ENCODE peak calls at places on chromosomes 6 and 20, in six cellular contexts. One of them, this sample, is unnamed.

GRCh38 chr6:1796706-1797529 is 187.2 kb downstream of the FOXC1 start:
- DNase-seq in BJ: no peak
- DNase-seq in hepatic stellate cell: no peak
- DNase-seq in nucleus accumbens: no peak
- DNase-seq in stimulated activated CD4-positive, alpha-beta T cell treated with anti-CD3 and anti-CD28 coated beads, Interleukin-4, amount 100 ng/mL, for 48 hours: no peak
- DNase-seq in activated T-cell treated with anti-CD3 and anti-CD28 coated beads, Interleukin-2, amount 50 U/mL, for 72 hours: no peak
- DNase-seq in this sample: no peak

GRCh38 chr6:8113260-8113659 is 10.9 kb upstream of the EEF1E1 start:
- DNase-seq in nucleus accumbens: no peak
- DNase-seq in hepatic stellate cell: no peak
- DNase-seq in activated T-cell treated with anti-CD3 and anti-CD28 coated beads, Interleukin-2, amount 50 U/mL, for 72 hours: no peak
- DNase-seq in BJ: no peak
- DNase-seq in stimulated activated CD4-positive, alpha-beta T cell treated with anti-CD3 and anti-CD28 coated beads, Interleukin-4, amount 100 ng/mL, for 48 hours: no peak
- DNase-seq in this sample: no peak

GRCh38 chr6:166490671-166491500 is 95.6 kb downstream of the RAMACL start:
- DNase-seq in BJ: no peak
- DNase-seq in hepatic stellate cell: peak; percentile 31
- DNase-seq in stimulated activated CD4-positive, alpha-beta T cell treated with anti-CD3 and anti-CD28 coated beads, Interleukin-4, amount 100 ng/mL, for 48 hours: no peak
- DNase-seq in nucleus accumbens: no peak
- DNase-seq in activated T-cell treated with anti-CD3 and anti-CD28 coated beads, Interleukin-2, amount 50 U/mL, for 72 hours: no peak
- DNase-seq in this sample: no peak

GRCh38 chr6:21611485-21611884 is 17.9 kb downstream of the SOX4 start:
- DNase-seq in nucleus accumbens: no peak
- DNase-seq in activated T-cell treated with anti-CD3 and anti-CD28 coated beads, Interleukin-2, amount 50 U/mL, for 72 hours: no peak
- DNase-seq in BJ: no peak
- DNase-seq in stimulated activated CD4-positive, alpha-beta T cell treated with anti-CD3 and anti-CD28 coated beads, Interleukin-4, amount 100 ng/mL, for 48 hours: no peak
- DNase-seq in hepatic stellate cell: no peak
- DNase-seq in this sample: no peak

GRCh38 chr6:168042426-168043192 is 36.4 kb downstream of the FRMD1 start:
- DNase-seq in stimulated activated CD4-positive, alpha-beta T cell treated with anti-CD3 and anti-CD28 coated beads, Interleukin-4, amount 100 ng/mL, for 48 hours: no peak
- DNase-seq in BJ: no peak
- DNase-seq in hepatic stellate cell: no peak
- DNase-seq in activated T-cell treated with anti-CD3 and anti-CD28 coated beads, Interleukin-2, amount 50 U/mL, for 72 hours: no peak
- DNase-seq in nucleus accumbens: no peak
- DNase-seq in this sample: no peak

GRCh38 chr20:4585104-4585753 is 136.5 kb upstream of the PRND start:
- DNase-seq in BJ: no peak
- DNase-seq in stimulated activated CD4-positive, alpha-beta T cell treated with anti-CD3 and anti-CD28 coated beads, Interleukin-4, amount 100 ng/mL, for 48 hours: no peak
- DNase-seq in hepatic stellate cell: no peak
- DNase-seq in nucleus accumbens: no peak
- DNase-seq in activated T-cell treated with anti-CD3 and anti-CD28 coated beads, Interleukin-2, amount 50 U/mL, for 72 hours: peak; percentile 60
- DNase-seq in this sample: no peak

GRCh38 chr20:40953856-40954255 is 74.8 kb upstream of the TOP1 start:
- DNase-seq in activated T-cell treated with anti-CD3 and anti-CD28 coated beads, Interleukin-2, amount 50 U/mL, for 72 hours: no peak
- DNase-seq in hepatic stellate cell: no peak
- DNase-seq in BJ: peak; percentile 9
- DNase-seq in stimulated activated CD4-positive, alpha-beta T cell treated with anti-CD3 and anti-CD28 coated beads, Interleukin-4, amount 100 ng/mL, for 48 hours: no peak
- DNase-seq in nucleus accumbens: no peak
- DNase-seq in this sample: no peak

GRCh38 chr6:136962661-136963060 is 40.6 kb downstream of the SLC35D3 start:
- DNase-seq in BJ: no peak
- DNase-seq in hepatic stellate cell: no peak
- DNase-seq in stimulated activated CD4-positive, alpha-beta T cell treated with anti-CD3 and anti-CD28 coated beads, Interleukin-4, amount 100 ng/mL, for 48 hours: no peak
- DNase-seq in nucleus accumbens: no peak
- DNase-seq in activated T-cell treated with anti-CD3 and anti-CD28 coated beads, Interleukin-2, amount 50 U/mL, for 72 hours: no peak
- DNase-seq in this sample: no peak

GRCh38 chr20:19403549-19403948 is 191.1 kb downstream of the SLC24A3 start:
- DNase-seq in BJ: no peak
- DNase-seq in hepatic stellate cell: no peak
- DNase-seq in nucleus accumbens: no peak
- DNase-seq in stimulated activated CD4-positive, alpha-beta T cell treated with anti-CD3 and anti-CD28 coated beads, Interleukin-4, amount 100 ng/mL, for 48 hours: no peak
- DNase-seq in activated T-cell treated with anti-CD3 and anti-CD28 coated beads, Interleukin-2, amount 50 U/mL, for 72 hours: no peak
- DNase-seq in this sample: no peak

GRCh38 chr6:47414517-47415167 is 62.9 kb upstream of the CD2AP start:
- DNase-seq in BJ: peak; percentile 9
- DNase-seq in nucleus accumbens: no peak
- DNase-seq in hepatic stellate cell: peak; percentile 10
- DNase-seq in stimulated activated CD4-positive, alpha-beta T cell treated with anti-CD3 and anti-CD28 coated beads, Interleukin-4, amount 100 ng/mL, for 48 hours: no peak
- DNase-seq in activated T-cell treated with anti-CD3 and anti-CD28 coated beads, Interleukin-2, amount 50 U/mL, for 72 hours: peak; percentile 6
- DNase-seq in this sample: no peak

GRCh38 chr6:39465539-39465938 is 143.0 kb upstream of the KCNK16 start:
- DNase-seq in BJ: no peak
- DNase-seq in nucleus accumbens: no peak
- DNase-seq in activated T-cell treated with anti-CD3 and anti-CD28 coated beads, Interleukin-2, amount 50 U/mL, for 72 hours: no peak
- DNase-seq in hepatic stellate cell: no peak
- DNase-seq in stimulated activated CD4-positive, alpha-beta T cell treated with anti-CD3 and anti-CD28 coated beads, Interleukin-4, amount 100 ng/mL, for 48 hours: no peak
- DNase-seq in this sample: no peak

GRCh38 chr20:23144856-23145255 is 58.7 kb upstream of the CD93 start:
- DNase-seq in BJ: no peak
- DNase-seq in hepatic stellate cell: no peak
- DNase-seq in stimulated activated CD4-positive, alpha-beta T cell treated with anti-CD3 and anti-CD28 coated beads, Interleukin-4, amount 100 ng/mL, for 48 hours: no peak
- DNase-seq in nucleus accumbens: no peak
- DNase-seq in activated T-cell treated with anti-CD3 and anti-CD28 coated beads, Interleukin-2, amount 50 U/mL, for 72 hours: no peak
- DNase-seq in this sample: peak; percentile 54

GRCh38 chr20:46327557-46327956 is 19.3 kb upstream of the CDH22 start:
- DNase-seq in stimulated activated CD4-positive, alpha-beta T cell treated with anti-CD3 and anti-CD28 coated beads, Interleukin-4, amount 100 ng/mL, for 48 hours: no peak
- DNase-seq in nucleus accumbens: no peak
- DNase-seq in hepatic stellate cell: no peak
- DNase-seq in activated T-cell treated with anti-CD3 and anti-CD28 coated beads, Interleukin-2, amount 50 U/mL, for 72 hours: no peak
- DNase-seq in BJ: no peak
- DNase-seq in this sample: no peak

GRCh38 chr20:31713312-31714049 is 9.2 kb downstream of the BCL2L1 start:
- DNase-seq in activated T-cell treated with anti-CD3 and anti-CD28 coated beads, Interleukin-2, amount 50 U/mL, for 72 hours: no peak
- DNase-seq in nucleus accumbens: no peak
- DNase-seq in BJ: peak; percentile 70
- DNase-seq in hepatic stellate cell: peak; percentile 89
- DNase-seq in stimulated activated CD4-positive, alpha-beta T cell treated with anti-CD3 and anti-CD28 coated beads, Interleukin-4, amount 100 ng/mL, for 48 hours: no peak
- DNase-seq in this sample: no peak

GRCh38 chr6:70166088-70166958 is 136.6 kb downstream of the COL9A1 start:
- DNase-seq in stimulated activated CD4-positive, alpha-beta T cell treated with anti-CD3 and anti-CD28 coated beads, Interleukin-4, amount 100 ng/mL, for 48 hours: peak; percentile 11
- DNase-seq in nucleus accumbens: peak; percentile 65
- DNase-seq in BJ: no peak
- DNase-seq in activated T-cell treated with anti-CD3 and anti-CD28 coated beads, Interleukin-2, amount 50 U/mL, for 72 hours: peak; percentile 29
- DNase-seq in hepatic stellate cell: peak; percentile 31
- DNase-seq in this sample: no peak

GRCh38 chr6:137112067-137112355 is 61.4 kb downstream of the IL22RA2 start:
- DNase-seq in nucleus accumbens: no peak
- DNase-seq in activated T-cell treated with anti-CD3 and anti-CD28 coated beads, Interleukin-2, amount 50 U/mL, for 72 hours: no peak
- DNase-seq in hepatic stellate cell: no peak
- DNase-seq in BJ: no peak
- DNase-seq in stimulated activated CD4-positive, alpha-beta T cell treated with anti-CD3 and anti-CD28 coated beads, Interleukin-4, amount 100 ng/mL, for 48 hours: no peak
- DNase-seq in this sample: no peak

GRCh38 chr6:45929421-45930361 is 86.0 kb downstream of the CLIC5 start:
- DNase-seq in hepatic stellate cell: no peak
- DNase-seq in nucleus accumbens: no peak
- DNase-seq in stimulated activated CD4-positive, alpha-beta T cell treated with anti-CD3 and anti-CD28 coated beads, Interleukin-4, amount 100 ng/mL, for 48 hours: no peak
- DNase-seq in activated T-cell treated with anti-CD3 and anti-CD28 coated beads, Interleukin-2, amount 50 U/mL, for 72 hours: no peak
- DNase-seq in BJ: no peak
- DNase-seq in this sample: no peak

GRCh38 chr6:132730560-132730959 is 16.7 kb upstream of the VNN1 start:
- DNase-seq in BJ: peak; percentile 37
- DNase-seq in stimulated activated CD4-positive, alpha-beta T cell treated with anti-CD3 and anti-CD28 coated beads, Interleukin-4, amount 100 ng/mL, for 48 hours: no peak
- DNase-seq in hepatic stellate cell: peak; percentile 13
- DNase-seq in nucleus accumbens: no peak
- DNase-seq in activated T-cell treated with anti-CD3 and anti-CD28 coated beads, Interleukin-2, amount 50 U/mL, for 72 hours: no peak
- DNase-seq in this sample: no peak

GRCh38 chr6:157823523-157824370 is 701 bp downstream of the SNX9 start:
- DNase-seq in stimulated activated CD4-positive, alpha-beta T cell treated with anti-CD3 and anti-CD28 coated beads, Interleukin-4, amount 100 ng/mL, for 48 hours: peak; percentile 75
- DNase-seq in BJ: no peak
- DNase-seq in hepatic stellate cell: no peak
- DNase-seq in activated T-cell treated with anti-CD3 and anti-CD28 coated beads, Interleukin-2, amount 50 U/mL, for 72 hours: peak; percentile 90
- DNase-seq in nucleus accumbens: peak; percentile 62
- DNase-seq in this sample: peak; percentile 43

GRCh38 chr6:144350176-144350575 is 65.0 kb downstream of the UTRN start:
- DNase-seq in hepatic stellate cell: no peak
- DNase-seq in stimulated activated CD4-positive, alpha-beta T cell treated with anti-CD3 and anti-CD28 coated beads, Interleukin-4, amount 100 ng/mL, for 48 hours: no peak
- DNase-seq in activated T-cell treated with anti-CD3 and anti-CD28 coated beads, Interleukin-2, amount 50 U/mL, for 72 hours: no peak
- DNase-seq in nucleus accumbens: no peak
- DNase-seq in BJ: no peak
- DNase-seq in this sample: no peak

GRCh38 chr20:36541227-36542018 is at the start of gene MYL9:
- DNase-seq in hepatic stellate cell: peak; percentile 91
- DNase-seq in BJ: peak; percentile 13
- DNase-seq in activated T-cell treated with anti-CD3 and anti-CD28 coated beads, Interleukin-2, amount 50 U/mL, for 72 hours: peak; percentile 20
- DNase-seq in nucleus accumbens: peak; percentile 22
- DNase-seq in stimulated activated CD4-positive, alpha-beta T cell treated with anti-CD3 and anti-CD28 coated beads, Interleukin-4, amount 100 ng/mL, for 48 hours: no peak
- DNase-seq in this sample: peak; percentile 4

GRCh38 chr6:33651947-33652346 is 30.8 kb downstream of the ITPR3 start:
- DNase-seq in hepatic stellate cell: no peak
- DNase-seq in activated T-cell treated with anti-CD3 and anti-CD28 coated beads, Interleukin-2, amount 50 U/mL, for 72 hours: no peak
- DNase-seq in nucleus accumbens: no peak
- DNase-seq in stimulated activated CD4-positive, alpha-beta T cell treated with anti-CD3 and anti-CD28 coated beads, Interleukin-4, amount 100 ng/mL, for 48 hours: no peak
- DNase-seq in BJ: no peak
- DNase-seq in this sample: no peak

GRCh38 chr6:16684896-16685554 is 76.2 kb downstream of the ATXN1 start:
- DNase-seq in BJ: no peak
- DNase-seq in activated T-cell treated with anti-CD3 and anti-CD28 coated beads, Interleukin-2, amount 50 U/mL, for 72 hours: peak; percentile 94
- DNase-seq in nucleus accumbens: no peak
- DNase-seq in hepatic stellate cell: no peak
- DNase-seq in stimulated activated CD4-positive, alpha-beta T cell treated with anti-CD3 and anti-CD28 coated beads, Interleukin-4, amount 100 ng/mL, for 48 hours: peak; percentile 92
- DNase-seq in this sample: no peak

GRCh38 chr20:47774081-47774777 is 11.1 kb downstream of the SULF2 start:
- DNase-seq in BJ: no peak
- DNase-seq in nucleus accumbens: no peak
- DNase-seq in stimulated activated CD4-positive, alpha-beta T cell treated with anti-CD3 and anti-CD28 coated beads, Interleukin-4, amount 100 ng/mL, for 48 hours: no peak
- DNase-seq in activated T-cell treated with anti-CD3 and anti-CD28 coated beads, Interleukin-2, amount 50 U/mL, for 72 hours: no peak
- DNase-seq in hepatic stellate cell: no peak
- DNase-seq in this sample: no peak

GRCh38 chr20:50320910-50321796 is 130.5 kb downstream of the CEBPB start:
- DNase-seq in stimulated activated CD4-positive, alpha-beta T cell treated with anti-CD3 and anti-CD28 coated beads, Interleukin-4, amount 100 ng/mL, for 48 hours: peak; percentile 22
- DNase-seq in nucleus accumbens: peak; percentile 38
- DNase-seq in hepatic stellate cell: peak; percentile 94
- DNase-seq in BJ: peak; percentile 83
- DNase-seq in activated T-cell treated with anti-CD3 and anti-CD28 coated beads, Interleukin-2, amount 50 U/mL, for 72 hours: peak; percentile 67
- DNase-seq in this sample: no peak

GRCh38 chr20:47031821-47032220 is 137.2 kb downstream of the EYA2 start:
- DNase-seq in BJ: no peak
- DNase-seq in hepatic stellate cell: no peak
- DNase-seq in stimulated activated CD4-positive, alpha-beta T cell treated with anti-CD3 and anti-CD28 coated beads, Interleukin-4, amount 100 ng/mL, for 48 hours: no peak
- DNase-seq in activated T-cell treated with anti-CD3 and anti-CD28 coated beads, Interleukin-2, amount 50 U/mL, for 72 hours: no peak
- DNase-seq in nucleus accumbens: no peak
- DNase-seq in this sample: no peak

GRCh38 chr6:18185624-18186023 is 30.4 kb downstream of the KDM1B start:
- DNase-seq in activated T-cell treated with anti-CD3 and anti-CD28 coated beads, Interleukin-2, amount 50 U/mL, for 72 hours: no peak
- DNase-seq in BJ: no peak
- DNase-seq in stimulated activated CD4-positive, alpha-beta T cell treated with anti-CD3 and anti-CD28 coated beads, Interleukin-4, amount 100 ng/mL, for 48 hours: no peak
- DNase-seq in hepatic stellate cell: no peak
- DNase-seq in nucleus accumbens: no peak
- DNase-seq in this sample: no peak

GRCh38 chr6:20833881-20834515 is 299.7 kb downstream of the CDKAL1 start:
- DNase-seq in activated T-cell treated with anti-CD3 and anti-CD28 coated beads, Interleukin-2, amount 50 U/mL, for 72 hours: no peak
- DNase-seq in hepatic stellate cell: no peak
- DNase-seq in nucleus accumbens: no peak
- DNase-seq in BJ: no peak
- DNase-seq in stimulated activated CD4-positive, alpha-beta T cell treated with anti-CD3 and anti-CD28 coated beads, Interleukin-4, amount 100 ng/mL, for 48 hours: no peak
- DNase-seq in this sample: no peak

GRCh38 chr20:3121271-3121911 is 36.9 kb upstream of the AVP start:
- DNase-seq in nucleus accumbens: no peak
- DNase-seq in activated T-cell treated with anti-CD3 and anti-CD28 coated beads, Interleukin-2, amount 50 U/mL, for 72 hours: no peak
- DNase-seq in hepatic stellate cell: no peak
- DNase-seq in BJ: no peak
- DNase-seq in stimulated activated CD4-positive, alpha-beta T cell treated with anti-CD3 and anti-CD28 coated beads, Interleukin-4, amount 100 ng/mL, for 48 hours: no peak
- DNase-seq in this sample: no peak

GRCh38 chr6:1630771-1631217 is 21.1 kb downstream of the FOXC1 start:
- DNase-seq in stimulated activated CD4-positive, alpha-beta T cell treated with anti-CD3 and anti-CD28 coated beads, Interleukin-4, amount 100 ng/mL, for 48 hours: no peak
- DNase-seq in BJ: no peak
- DNase-seq in hepatic stellate cell: no peak
- DNase-seq in nucleus accumbens: no peak
- DNase-seq in activated T-cell treated with anti-CD3 and anti-CD28 coated beads, Interleukin-2, amount 50 U/mL, for 72 hours: no peak
- DNase-seq in this sample: no peak

GRCh38 chr6:141976994-141977393 is 155.7 kb upstream of the GJE1 start:
- DNase-seq in BJ: no peak
- DNase-seq in stimulated activated CD4-positive, alpha-beta T cell treated with anti-CD3 and anti-CD28 coated beads, Interleukin-4, amount 100 ng/mL, for 48 hours: no peak
- DNase-seq in hepatic stellate cell: no peak
- DNase-seq in nucleus accumbens: no peak
- DNase-seq in activated T-cell treated with anti-CD3 and anti-CD28 coated beads, Interleukin-2, amount 50 U/mL, for 72 hours: no peak
- DNase-seq in this sample: no peak

GRCh38 chr6:153090241-153090930 is 40.7 kb downstream of the RGS17 start:
- DNase-seq in activated T-cell treated with anti-CD3 and anti-CD28 coated beads, Interleukin-2, amount 50 U/mL, for 72 hours: no peak
- DNase-seq in nucleus accumbens: no peak
- DNase-seq in stimulated activated CD4-positive, alpha-beta T cell treated with anti-CD3 and anti-CD28 coated beads, Interleukin-4, amount 100 ng/mL, for 48 hours: no peak
- DNase-seq in BJ: peak; percentile 23
- DNase-seq in hepatic stellate cell: no peak
- DNase-seq in this sample: no peak

GRCh38 chr6:95087394-95088097 is 489.8 kb upstream of the MANEA start:
- DNase-seq in stimulated activated CD4-positive, alpha-beta T cell treated with anti-CD3 and anti-CD28 coated beads, Interleukin-4, amount 100 ng/mL, for 48 hours: no peak
- DNase-seq in BJ: no peak
- DNase-seq in hepatic stellate cell: no peak
- DNase-seq in activated T-cell treated with anti-CD3 and anti-CD28 coated beads, Interleukin-2, amount 50 U/mL, for 72 hours: no peak
- DNase-seq in nucleus accumbens: peak; percentile 8
- DNase-seq in this sample: peak; percentile 14

GRCh38 chr6:14655990-14656640 is 538.5 kb downstream of the CD83 start:
- DNase-seq in BJ: no peak
- DNase-seq in activated T-cell treated with anti-CD3 and anti-CD28 coated beads, Interleukin-2, amount 50 U/mL, for 72 hours: no peak
- DNase-seq in hepatic stellate cell: no peak
- DNase-seq in nucleus accumbens: no peak
- DNase-seq in stimulated activated CD4-positive, alpha-beta T cell treated with anti-CD3 and anti-CD28 coated beads, Interleukin-4, amount 100 ng/mL, for 48 hours: no peak
- DNase-seq in this sample: no peak

This sample was measured in C1 segment of cervical spinal cord.